ENCODE peak calls at places on chromosomes 13 and 19, in ten cellular contexts. One of them, this sample, is unnamed.

GRCh38 chr19:30936276-30936675 is 413.0 kb downstream of the TSHZ3 start:
- DNase-seq in right lobe of liver: no peak
- DNase-seq in uterus: no peak
- DNase-seq in SJSA1: no peak
- DNase-seq in esophagus squamous epithelium: no peak
- DNase-seq in breast epithelium: no peak
- DNase-seq in neuronal stem cell: no peak
- DNase-seq in HCT116: no peak
- DNase-seq in aorta: no peak
- DNase-seq in Karpas-422: no peak
- DNase-seq in this sample: peak; percentile 2

GRCh38 chr13:64371461-64371860 is 2858.7 kb downstream of the PCDH9 start:
- DNase-seq in Karpas-422: no peak
- DNase-seq in right lobe of liver: no peak
- DNase-seq in neuronal stem cell: no peak
- DNase-seq in uterus: no peak
- DNase-seq in SJSA1: no peak
- DNase-seq in breast epithelium: no peak
- DNase-seq in aorta: no peak
- DNase-seq in esophagus squamous epithelium: no peak
- DNase-seq in HCT116: no peak
- DNase-seq in this sample: no peak

GRCh38 chr19:18731562-18732008 is 48.1 kb downstream of the CRTC1 start:
- DNase-seq in HCT116: no peak
- DNase-seq in neuronal stem cell: no peak
- DNase-seq in SJSA1: no peak
- DNase-seq in esophagus squamous epithelium: no peak
- DNase-seq in Karpas-422: no peak
- DNase-seq in right lobe of liver: no peak
- DNase-seq in breast epithelium: no peak
- DNase-seq in aorta: no peak
- DNase-seq in uterus: no peak
- DNase-seq in this sample: no peak

GRCh38 chr19:54464044-54464623 is 556 bp upstream of the LENG9 start:
- DNase-seq in breast epithelium: peak; percentile 98
- DNase-seq in aorta: peak; percentile 90
- DNase-seq in uterus: peak; percentile 66
- DNase-seq in esophagus squamous epithelium: peak; percentile 100
- DNase-seq in SJSA1: peak; percentile 79
- DNase-seq in neuronal stem cell: peak; percentile 91
- DNase-seq in HCT116: peak; percentile 97
- DNase-seq in right lobe of liver: peak; percentile 97
- DNase-seq in Karpas-422: peak; percentile 99
- DNase-seq in this sample: peak; percentile 97

GRCh38 chr13:112721198-112722104 is 31.6 kb downstream of the ATP11A start:
- DNase-seq in esophagus squamous epithelium: no peak
- DNase-seq in breast epithelium: peak; percentile 32
- DNase-seq in aorta: no peak
- DNase-seq in SJSA1: no peak
- DNase-seq in neuronal stem cell: no peak
- DNase-seq in Karpas-422: no peak
- DNase-seq in uterus: no peak
- DNase-seq in right lobe of liver: no peak
- DNase-seq in HCT116: no peak
- DNase-seq in this sample: no peak

GRCh38 chr13:28563609-28564008 is 68.7 kb upstream of the FLT1 start:
- DNase-seq in breast epithelium: no peak
- DNase-seq in aorta: no peak
- DNase-seq in neuronal stem cell: no peak
- DNase-seq in HCT116: no peak
- DNase-seq in Karpas-422: no peak
- DNase-seq in esophagus squamous epithelium: no peak
- DNase-seq in uterus: no peak
- DNase-seq in SJSA1: no peak
- DNase-seq in right lobe of liver: no peak
- DNase-seq in this sample: no peak

GRCh38 chr19:35347930-35348298 is 212 bp downstream of the FFAR1 start:
- DNase-seq in esophagus squamous epithelium: no peak
- DNase-seq in uterus: no peak
- DNase-seq in HCT116: no peak
- DNase-seq in neuronal stem cell: no peak
- DNase-seq in Karpas-422: no peak
- DNase-seq in SJSA1: no peak
- DNase-seq in right lobe of liver: peak; percentile 25
- DNase-seq in breast epithelium: no peak
- DNase-seq in aorta: peak; percentile 10
- DNase-seq in this sample: no peak

GRCh38 chr19:49469828-49470614 is 4.0 kb upstream of the FLT3LG start:
- DNase-seq in uterus: no peak
- DNase-seq in Karpas-422: peak; percentile 86
- DNase-seq in esophagus squamous epithelium: no peak
- DNase-seq in breast epithelium: no peak
- DNase-seq in right lobe of liver: no peak
- DNase-seq in neuronal stem cell: no peak
- DNase-seq in HCT116: no peak
- DNase-seq in SJSA1: no peak
- DNase-seq in aorta: no peak
- DNase-seq in this sample: no peak

GRCh38 chr13:48233886-48234488 is 981 bp downstream of the ITM2B start:
- DNase-seq in uterus: no peak
- DNase-seq in SJSA1: no peak
- DNase-seq in neuronal stem cell: no peak
- DNase-seq in right lobe of liver: no peak
- DNase-seq in aorta: no peak
- DNase-seq in breast epithelium: no peak
- DNase-seq in Karpas-422: no peak
- DNase-seq in HCT116: no peak
- DNase-seq in esophagus squamous epithelium: no peak
- DNase-seq in this sample: no peak

DNA sequence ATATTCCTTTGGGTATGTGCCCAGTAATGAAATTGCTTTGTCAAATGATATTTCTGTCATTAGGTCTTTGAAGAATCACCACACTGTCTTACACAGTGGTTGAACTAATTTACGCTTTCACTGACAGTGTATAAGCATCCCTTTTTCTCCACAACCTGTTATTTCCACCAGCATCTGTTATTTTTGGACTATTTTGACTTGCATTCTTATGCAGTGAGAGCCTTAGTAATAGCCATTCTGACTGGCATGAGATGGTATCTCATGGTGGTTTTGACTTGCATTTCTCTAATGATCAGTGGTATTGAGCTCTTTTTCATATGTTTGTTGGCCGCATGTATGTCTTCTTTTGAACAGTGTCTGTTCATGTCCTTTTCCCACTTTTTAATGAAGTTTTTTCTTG is 92.0 kb upstream of the SPATA13 start:
- DNase-seq in HCT116: no peak
- DNase-seq in SJSA1: no peak
- DNase-seq in breast epithelium: no peak
- DNase-seq in right lobe of liver: no peak
- DNase-seq in aorta: no peak
- DNase-seq in Karpas-422: no peak
- DNase-seq in uterus: no peak
- DNase-seq in neuronal stem cell: no peak
- DNase-seq in esophagus squamous epithelium: no peak
- DNase-seq in this sample: no peak
- H3K27ac ChIP-seq in HCT116: no peak overlapping the region
- H3K27ac ChIP-seq in SJSA1: no peak overlapping the region
- H3K27ac ChIP-seq in breast epithelium: no peak overlapping the region
- H3K27ac ChIP-seq in right lobe of liver: no peak overlapping the region
- H3K27ac ChIP-seq in aorta: no peak overlapping the region
- H3K27ac ChIP-seq in Karpas-422: no peak overlapping the region
- H3K27ac ChIP-seq in uterus: no peak overlapping the region
- H3K27ac ChIP-seq in neuronal stem cell: no peak overlapping the region
- H3K27ac ChIP-seq in esophagus squamous epithelium: no peak overlapping the region
- H3K27ac ChIP-seq in this sample: no peak overlapping the region

GRCh38 chr19:38033658-38034150 is 126.7 kb downstream of the SIPA1L3 start:
- DNase-seq in Karpas-422: peak; percentile 98
- DNase-seq in esophagus squamous epithelium: no peak
- DNase-seq in uterus: no peak
- DNase-seq in aorta: no peak
- DNase-seq in right lobe of liver: no peak
- DNase-seq in HCT116: no peak
- DNase-seq in neuronal stem cell: no peak
- DNase-seq in breast epithelium: no peak
- DNase-seq in SJSA1: no peak
- DNase-seq in this sample: no peak

GRCh38 chr19:38032151-38032550 is 125.1 kb downstream of the SIPA1L3 start:
- DNase-seq in uterus: no peak
- DNase-seq in HCT116: no peak
- DNase-seq in Karpas-422: no peak
- DNase-seq in breast epithelium: no peak
- DNase-seq in neuronal stem cell: no peak
- DNase-seq in SJSA1: no peak
- DNase-seq in right lobe of liver: no peak
- DNase-seq in esophagus squamous epithelium: no peak
- DNase-seq in aorta: no peak
- DNase-seq in this sample: no peak

GRCh38 chr19:38035515-38036495 is 128.8 kb downstream of the SIPA1L3 start:
- DNase-seq in Karpas-422: no peak
- DNase-seq in uterus: no peak
- DNase-seq in HCT116: no peak
- DNase-seq in right lobe of liver: no peak
- DNase-seq in breast epithelium: no peak
- DNase-seq in aorta: peak; percentile 76
- DNase-seq in neuronal stem cell: no peak
- DNase-seq in esophagus squamous epithelium: no peak
- DNase-seq in SJSA1: no peak
- DNase-seq in this sample: no peak

GRCh38 chr19:38032951-38033350 is 125.9 kb downstream of the SIPA1L3 start:
- DNase-seq in right lobe of liver: no peak
- DNase-seq in SJSA1: no peak
- DNase-seq in HCT116: no peak
- DNase-seq in Karpas-422: peak; percentile 50
- DNase-seq in neuronal stem cell: no peak
- DNase-seq in uterus: no peak
- DNase-seq in aorta: no peak
- DNase-seq in esophagus squamous epithelium: no peak
- DNase-seq in breast epithelium: no peak
- DNase-seq in this sample: no peak

GRCh38 chr19:38034153-38034835 is 127.3 kb downstream of the SIPA1L3 start:
- DNase-seq in aorta: peak; percentile 51
- DNase-seq in neuronal stem cell: no peak
- DNase-seq in uterus: no peak
- DNase-seq in right lobe of liver: no peak
- DNase-seq in SJSA1: no peak
- DNase-seq in Karpas-422: peak; percentile 81
- DNase-seq in HCT116: no peak
- DNase-seq in breast epithelium: no peak
- DNase-seq in esophagus squamous epithelium: no peak
- DNase-seq in this sample: no peak
- H3K4me1 ChIP-seq in aorta: no peaks in the 10 kb centered on the region
- H3K4me1 ChIP-seq in neuronal stem cell: peaks cover 5% of the 10 kb centered on the region
- H3K4me1 ChIP-seq in uterus: peaks cover 11% of the 10 kb centered on the region
- H3K4me1 ChIP-seq in right lobe of liver: peaks cover 12% of the 10 kb centered on the region
- H3K4me1 ChIP-seq in SJSA1: peaks cover 12% of the 10 kb centered on the region
- H3K4me1 ChIP-seq in Karpas-422: peaks cover 62% of the 10 kb centered on the region
- H3K4me1 ChIP-seq in HCT116: peaks cover 6% of the 10 kb centered on the region
- H3K4me1 ChIP-seq in breast epithelium: no peaks in the 10 kb centered on the region
- H3K4me1 ChIP-seq in esophagus squamous epithelium: no peaks in the 10 kb centered on the region
- H3K4me1 ChIP-seq in this sample: no peaks in the 10 kb centered on the region

DNA sequence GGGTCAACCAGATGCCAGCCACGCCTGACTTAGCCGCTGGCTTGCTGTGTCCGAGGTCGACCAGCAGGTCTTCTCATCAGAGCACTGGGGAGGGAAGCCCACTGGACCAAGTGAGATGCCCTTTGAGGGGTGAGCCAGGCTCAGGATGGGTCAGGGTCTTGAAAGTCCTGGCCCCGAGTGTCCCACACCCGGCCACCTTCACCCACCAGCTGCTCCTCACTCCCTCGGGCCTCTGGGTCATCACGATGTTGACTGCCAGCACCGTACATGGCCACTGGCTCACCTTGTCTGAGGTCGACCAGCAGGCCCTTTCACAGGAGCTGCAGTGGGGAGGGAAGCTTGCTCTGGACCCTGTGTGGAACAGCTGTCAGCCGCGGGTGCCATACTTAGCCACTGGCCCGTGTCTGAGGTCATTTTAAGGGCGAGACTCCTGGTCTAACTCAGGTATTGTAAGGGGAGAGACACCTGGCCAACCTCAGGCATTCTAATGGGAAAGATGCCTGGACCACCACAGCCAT is 1361.3 kb downstream of the UQCRFS1 start:
- DNase-seq in uterus: no peak
- DNase-seq in HCT116: no peak
- DNase-seq in aorta: no peak
- DNase-seq in breast epithelium: no peak
- DNase-seq in esophagus squamous epithelium: no peak
- DNase-seq in Karpas-422: no peak
- DNase-seq in neuronal stem cell: no peak
- DNase-seq in right lobe of liver: no peak
- DNase-seq in SJSA1: no peak
- DNase-seq in this sample: no peak
- H3K9me3 ChIP-seq in uterus: no peaks in the 10 kb centered on the region
- H3K9me3 ChIP-seq in HCT116: no peaks in the 10 kb centered on the region
- H3K9me3 ChIP-seq in aorta: peaks cover 8% of the 10 kb centered on the region
- H3K9me3 ChIP-seq in breast epithelium: peaks cover 15% of the 10 kb centered on the region
- H3K9me3 ChIP-seq in esophagus squamous epithelium: peaks cover 61% of the 10 kb centered on the region
- H3K9me3 ChIP-seq in Karpas-422: peaks cover 7% of the 10 kb centered on the region
- H3K9me3 ChIP-seq in neuronal stem cell: peaks cover 26% of the 10 kb centered on the region
- H3K9me3 ChIP-seq in right lobe of liver: no peaks in the 10 kb centered on the region
- H3K9me3 ChIP-seq in SJSA1: peaks cover 14% of the 10 kb centered on the region
- H3K9me3 ChIP-seq in this sample: no peaks in the 10 kb centered on the region

GRCh38 chr13:91353494-91353893 is 6.0 kb downstream of the MIR17HG start:
- DNase-seq in Karpas-422: no peak
- DNase-seq in aorta: no peak
- DNase-seq in right lobe of liver: no peak
- DNase-seq in neuronal stem cell: no peak
- DNase-seq in esophagus squamous epithelium: no peak
- DNase-seq in breast epithelium: no peak
- DNase-seq in SJSA1: no peak
- DNase-seq in uterus: no peak
- DNase-seq in HCT116: no peak
- DNase-seq in this sample: no peak
- H3K27ac ChIP-seq in Karpas-422: no peak overlapping the region
- H3K27ac ChIP-seq in aorta: no peak overlapping the region
- H3K27ac ChIP-seq in right lobe of liver: no peak overlapping the region
- H3K27ac ChIP-seq in neuronal stem cell: no peak overlapping the region
- H3K27ac ChIP-seq in esophagus squamous epithelium: no peak overlapping the region
- H3K27ac ChIP-seq in breast epithelium: no peak overlapping the region
- H3K27ac ChIP-seq in SJSA1: no peak overlapping the region
- H3K27ac ChIP-seq in uterus: no peak overlapping the region
- H3K27ac ChIP-seq in HCT116: no peak overlapping the region
- H3K27ac ChIP-seq in this sample: no peak overlapping the region

GRCh38 chr13:75547917-75548316 is 1.7 kb upstream of the UCHL3 start:
- DNase-seq in HCT116: no peak
- DNase-seq in neuronal stem cell: no peak
- DNase-seq in SJSA1: no peak
- DNase-seq in Karpas-422: no peak
- DNase-seq in aorta: no peak
- DNase-seq in esophagus squamous epithelium: no peak
- DNase-seq in uterus: no peak
- DNase-seq in breast epithelium: no peak
- DNase-seq in right lobe of liver: no peak
- DNase-seq in this sample: no peak
- H3K4me1 ChIP-seq in HCT116: peaks cover 19% of the 10 kb centered on the region
- H3K4me1 ChIP-seq in neuronal stem cell: no peaks in the 10 kb centered on the region
- H3K4me1 ChIP-seq in SJSA1: peaks cover 8% of the 10 kb centered on the region
- H3K4me1 ChIP-seq in Karpas-422: peaks cover 37% of the 10 kb centered on the region
- H3K4me1 ChIP-seq in aorta: no peaks in the 10 kb centered on the region
- H3K4me1 ChIP-seq in esophagus squamous epithelium: no peaks in the 10 kb centered on the region
- H3K4me1 ChIP-seq in uterus: no peaks in the 10 kb centered on the region
- H3K4me1 ChIP-seq in breast epithelium: peaks cover 10% of the 10 kb centered on the region
- H3K4me1 ChIP-seq in right lobe of liver: peaks cover 6% of the 10 kb centered on the region
- H3K4me1 ChIP-seq in this sample: peaks cover 1% of the 10 kb centered on the region